ENCODE peak calls at places on chromosome 3, in eight cellular contexts. O, U, Z, W, L, G, Q and C are unnamed samples.
A peak's percentile ranks its signal among the peaks of the same experiment; 100 is the strongest.

GRCh38 chr3:56878046-56878445 is 76.3 kb upstream of the ARHGEF3 start:
- DNase-seq in O (no peak), U (no peak), Z (no peak), W (no peak), L (no peak), G (no peak), Q (no peak), C (no peak)

GRCh38 chr3:113746955-113747718 is at the start of gene ATP6V1A:
- DNase-seq in O (peak; percentile 81), U (peak; percentile 86), Z (peak; percentile 81), W (no peak), L (peak; percentile 78), G (peak; percentile 52), Q (peak; percentile 63), C (peak; percentile 59)

GRCh38 chr3:52128118-52128683 is 26.0 kb downstream of the POC1A start:
- DNase-seq in O (no peak), U (no peak), Z (no peak), W (peak; percentile 67), L (no peak), G (no peak), Q (no peak), C (no peak)

GRCh38 chr3:161409858-161410257 is 38.5 kb upstream of the SPTSSB start:
- DNase-seq in O (no peak), U (no peak), Z (no peak), W (no peak), L (no peak), G (no peak), Q (no peak), C (no peak)

GRCh38 chr3:10341901-10342398 is 21.0 kb upstream of the SEC13 start:
- DNase-seq in O (no peak), U (no peak), Z (no peak), W (no peak), L (no peak), G (no peak), Q (no peak), C (no peak)

GRCh38 chr3:52218953-52219650 is 6.3 kb downstream of the TLR9 start:
- DNase-seq in O (peak; percentile 36), U (peak; percentile 54), Z (no peak), W (no peak), L (peak; percentile 39), G (no peak), Q (no peak), C (no peak)

GRCh38 chr3:125679258-125679657 is 84.0 kb upstream of the OSBPL11 start:
- DNase-seq in O (no peak), U (no peak), Z (no peak), W (no peak), L (no peak), G (no peak), Q (no peak), C (no peak)

GRCh38 chr3:187368765-187369450 is 723 bp downstream of the RTP4 start:
- DNase-seq in O (no peak), U (no peak), Z (no peak), W (no peak), L (no peak), G (no peak), Q (no peak), C (no peak)

GRCh38 chr3:43178891-43179366 is 73.0 kb upstream of the POMGNT2 start:
- DNase-seq in O (no peak), U (no peak), Z (no peak), W (peak; percentile 74), L (no peak), G (no peak), Q (no peak), C (no peak)

GRCh38 chr3:99960941-99961340 is 143.3 kb downstream of the CMSS1 start:
- DNase-seq in O (no peak), U (no peak), Z (no peak), W (peak; percentile 39), L (no peak), G (no peak), Q (no peak), C (no peak)

GRCh38 chr3:101155828-101156227 is 162.6 kb upstream of the ABI3BP start:
- DNase-seq in O (no peak), U (no peak), Z (no peak), W (peak; percentile 13), L (no peak), G (no peak), Q (peak; percentile 18), C (no peak)

GRCh38 chr3:10983219-10983916 is 9.2 kb upstream of the SLC6A1 start:
- DNase-seq in O (peak; percentile 74), U (no peak), Z (no peak), W (peak; percentile 21), L (no peak), G (peak; percentile 49), Q (no peak), C (peak; percentile 17)

GRCh38 chr3:139537325-139537724 is 2.2 kb downstream of the RBP1 start:
- DNase-seq in O (no peak), U (no peak), Z (no peak), W (no peak), L (no peak), G (no peak), Q (no peak), C (no peak)

GRCh38 chr3:139541156-139541897 is 1.8 kb upstream of the RBP1 start:
- DNase-seq in O (no peak), U (no peak), Z (no peak), W (no peak), L (peak; percentile 55), G (no peak), Q (no peak), C (no peak)

GRCh38 chr3:139537795-139538538 is 1.6 kb downstream of the RBP1 start:
- DNase-seq in O (no peak), U (no peak), Z (no peak), W (no peak), L (peak; percentile 62), G (no peak), Q (no peak), C (no peak)

GRCh38 chr3:139540686-139541085 is 1.1 kb upstream of the RBP1 start:
- DNase-seq in O (no peak), U (no peak), Z (no peak), W (no peak), L (no peak), G (no peak), Q (no peak), C (no peak)

GRCh38 chr3:139538733-139539132 is 809 bp downstream of the RBP1 start:
- DNase-seq in O (peak; percentile 39), U (peak; percentile 77), Z (no peak), W (peak; percentile 78), L (peak; percentile 81), G (no peak), Q (no peak), C (no peak)
- H3K4me3 ChIP-seq in O (peak overlapping the region; percentile 46), U (peak overlapping the region; percentile 81), Z (no peak overlapping the region), W (no peak overlapping the region), L (peak overlapping the region; percentile 76), G (peak overlapping the region; percentile 62), Q (peak overlapping the region; percentile 78), C (peak overlapping the region; percentile 56)

GRCh38 chr3:172380632-172381031 is 67.6 kb downstream of the GHSR start:
- DNase-seq in O (no peak), U (no peak), Z (no peak), W (no peak), L (no peak), G (no peak), Q (no peak), C (no peak)

GRCh38 chr3:172379372-172379771 is 68.9 kb downstream of the GHSR start:
- DNase-seq in O (no peak), U (no peak), Z (no peak), W (no peak), L (no peak), G (no peak), Q (no peak), C (no peak)

GRCh38 chr3:172375206-172375850 is 72.9 kb downstream of the GHSR start:
- DNase-seq in O (no peak), U (no peak), Z (no peak), W (no peak), L (no peak), G (no peak), Q (no peak), C (no peak)

GRCh38 chr3:172376402-172376801 is 71.9 kb downstream of the GHSR start:
- DNase-seq in O (no peak), U (no peak), Z (no peak), W (no peak), L (no peak), G (no peak), Q (no peak), C (no peak)

GRCh38 chr3:172378439-172378838 is 69.8 kb downstream of the GHSR start:
- DNase-seq in O (no peak), U (no peak), Z (no peak), W (no peak), L (no peak), G (no peak), Q (no peak), C (no peak)
- H3K36me3 ChIP-seq in O (peaks cover 22% of the 10 kb centered on the region), U (peaks cover 4% of the 10 kb centered on the region), Z (no peaks in the 10 kb centered on the region), W (peaks cover 8% of the 10 kb centered on the region), L (no peaks in the 10 kb centered on the region), G (peaks cover 26% of the 10 kb centered on the region), Q (peaks cover 55% of the 10 kb centered on the region), C (peaks cover 45% of the 10 kb centered on the region)

DNA sequence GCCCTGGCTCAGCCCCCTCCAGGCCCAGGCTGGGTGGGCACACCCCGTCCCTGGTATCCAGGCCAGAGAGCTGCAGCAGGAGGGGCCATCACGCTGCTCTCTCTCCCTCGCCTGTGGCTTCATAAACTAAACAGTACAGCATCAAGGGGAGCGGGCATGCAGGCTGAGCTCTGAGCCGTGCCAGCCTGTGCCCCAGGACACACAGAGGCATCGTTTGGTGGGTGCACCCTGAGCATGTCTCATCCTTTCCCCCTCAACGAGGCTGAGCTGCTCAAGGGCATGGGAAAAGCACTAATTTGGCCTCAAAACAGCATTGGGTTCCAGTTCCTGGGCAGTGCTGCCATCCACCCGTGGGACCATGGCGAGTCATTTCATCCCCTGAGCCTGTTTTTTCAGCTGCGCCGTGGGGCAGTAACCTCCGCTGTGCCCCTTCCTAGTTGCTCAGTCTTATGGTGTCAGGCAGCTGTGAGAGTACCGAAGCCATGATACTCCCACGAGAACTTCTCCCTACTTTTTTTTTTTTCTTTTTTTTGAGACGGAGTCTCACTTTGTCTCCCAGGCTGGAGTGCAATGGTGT is 79.6 kb downstream of the CPN2 start:
- DNase-seq in O (no peak), U (no peak), Z (no peak), W (peak; percentile 40), L (no peak), G (no peak), Q (no peak), C (no peak)
- H3K27ac ChIP-seq in O (no peak overlapping the region), U (peak overlapping the region; percentile 90), Z (peak overlapping the region; percentile 63), W (peak overlapping the region; percentile 58), L (peak overlapping the region; percentile 79), G (peak overlapping the region; percentile 63), Q (peak overlapping the region; percentile 96), C (peak overlapping the region; percentile 93)

GRCh38 chr3:188946837-188947236 is 224.9 kb upstream of the TPRG1 start:
- DNase-seq in O (no peak), U (no peak), Z (no peak), W (no peak), L (peak; percentile 51), G (no peak), Q (no peak), C (no peak)

GRCh38 chr3:188946351-188946750 is 225.4 kb upstream of the TPRG1 start:
- DNase-seq in O (no peak), U (no peak), Z (no peak), W (no peak), L (no peak), G (no peak), Q (no peak), C (no peak)

GRCh38 chr3:188947401-188947982 is 224.3 kb upstream of the TPRG1 start:
- DNase-seq in O (peak; percentile 96), U (peak; percentile 89), Z (peak; percentile 20), W (peak; percentile 87), L (peak; percentile 93), G (peak; percentile 89), Q (peak; percentile 86), C (peak; percentile 86)

GRCh38 chr3:188948658-188949400 is 222.9 kb upstream of the TPRG1 start:
- DNase-seq in O (no peak), U (no peak), Z (no peak), W (peak; percentile 99), L (no peak), G (no peak), Q (no peak), C (peak; percentile 58)

GRCh38 chr3:188947983-188948657 is 223.7 kb upstream of the TPRG1 start:
- DNase-seq in O (peak; percentile 86), U (peak; percentile 82), Z (peak; percentile 55), W (peak; percentile 100), L (peak; percentile 95), G (peak; percentile 79), Q (peak; percentile 92), C (peak; percentile 97)
- H3K4me3 ChIP-seq in O (peak overlapping the region; percentile 59), U (peak overlapping the region; percentile 38), Z (peak overlapping the region; percentile 33), W (peak overlapping the region; percentile 44), L (peak overlapping the region; percentile 45), G (peak overlapping the region; percentile 81), Q (peak overlapping the region; percentile 65), C (peak overlapping the region; percentile 52)